ENCODE peak calls at places on chromosomes 1 and 21, in seven cellular contexts. One of them, this sample, is unnamed.
A peak's percentile ranks its signal among the peaks of the same experiment; 100 is the strongest.

GRCh38 chr1:210650403-210650802 is 321.7 kb downstream of the HHAT start:
- DNase-seq in SW480: no peak
- DNase-seq in Calu3: no peak
- DNase-seq in stimulated activated CD8-positive, alpha-beta memory T cell treated with anti-CD3 and anti-CD28 coated beads, Interleukin-15, amount 100 ng/mL, for 4 hours: no peak
- DNase-seq in astrocyte of the spinal cord: no peak
- DNase-seq in left ventricle myocardium inferior: no peak
- DNase-seq in stimulated activated naive CD8-positive, alpha-beta T cell treated with anti-CD3 and anti-CD28 coated beads, Interleukin-15, amount 100 ng/mL, for 72 hours: no peak
- DNase-seq in this sample: no peak

GRCh38 chr1:54254055-54254454 is 54.1 kb downstream of the MRPL37 start:
- DNase-seq in SW480: peak; percentile 68
- DNase-seq in Calu3: no peak
- DNase-seq in stimulated activated CD8-positive, alpha-beta memory T cell treated with anti-CD3 and anti-CD28 coated beads, Interleukin-15, amount 100 ng/mL, for 4 hours: no peak
- DNase-seq in astrocyte of the spinal cord: peak; percentile 66
- DNase-seq in left ventricle myocardium inferior: no peak
- DNase-seq in stimulated activated naive CD8-positive, alpha-beta T cell treated with anti-CD3 and anti-CD28 coated beads, Interleukin-15, amount 100 ng/mL, for 72 hours: no peak
- DNase-seq in this sample: no peak

GRCh38 chr1:32014937-32015363 is 1.3 kb downstream of the KHDRBS1 start:
- DNase-seq in SW480: no peak
- DNase-seq in Calu3: no peak
- DNase-seq in stimulated activated CD8-positive, alpha-beta memory T cell treated with anti-CD3 and anti-CD28 coated beads, Interleukin-15, amount 100 ng/mL, for 4 hours: no peak
- DNase-seq in astrocyte of the spinal cord: no peak
- DNase-seq in left ventricle myocardium inferior: no peak
- DNase-seq in stimulated activated naive CD8-positive, alpha-beta T cell treated with anti-CD3 and anti-CD28 coated beads, Interleukin-15, amount 100 ng/mL, for 72 hours: peak; percentile 25
- DNase-seq in this sample: no peak

GRCh38 chr1:61434276-61434675 is 290.7 kb downstream of the TM2D1 start:
- DNase-seq in SW480: no peak
- DNase-seq in Calu3: peak; percentile 32
- DNase-seq in stimulated activated CD8-positive, alpha-beta memory T cell treated with anti-CD3 and anti-CD28 coated beads, Interleukin-15, amount 100 ng/mL, for 4 hours: no peak
- DNase-seq in astrocyte of the spinal cord: no peak
- DNase-seq in left ventricle myocardium inferior: no peak
- DNase-seq in stimulated activated naive CD8-positive, alpha-beta T cell treated with anti-CD3 and anti-CD28 coated beads, Interleukin-15, amount 100 ng/mL, for 72 hours: no peak
- DNase-seq in this sample: no peak

GRCh38 chr21:28856588-28857250 is 136.0 kb downstream of the LTN1 start:
- DNase-seq in SW480: no peak
- DNase-seq in Calu3: no peak
- DNase-seq in stimulated activated CD8-positive, alpha-beta memory T cell treated with anti-CD3 and anti-CD28 coated beads, Interleukin-15, amount 100 ng/mL, for 4 hours: no peak
- DNase-seq in astrocyte of the spinal cord: no peak
- DNase-seq in left ventricle myocardium inferior: no peak
- DNase-seq in stimulated activated naive CD8-positive, alpha-beta T cell treated with anti-CD3 and anti-CD28 coated beads, Interleukin-15, amount 100 ng/mL, for 72 hours: no peak
- DNase-seq in this sample: no peak

GRCh38 chr1:208525417-208525816 is 281.2 kb upstream of the PLXNA2 start:
- DNase-seq in SW480: no peak
- DNase-seq in Calu3: no peak
- DNase-seq in stimulated activated CD8-positive, alpha-beta memory T cell treated with anti-CD3 and anti-CD28 coated beads, Interleukin-15, amount 100 ng/mL, for 4 hours: no peak
- DNase-seq in astrocyte of the spinal cord: no peak
- DNase-seq in left ventricle myocardium inferior: no peak
- DNase-seq in stimulated activated naive CD8-positive, alpha-beta T cell treated with anti-CD3 and anti-CD28 coated beads, Interleukin-15, amount 100 ng/mL, for 72 hours: no peak
- DNase-seq in this sample: no peak

GRCh38 chr1:199688133-199688676 is 339.3 kb upstream of the NR5A2 start:
- DNase-seq in SW480: no peak
- DNase-seq in Calu3: no peak
- DNase-seq in stimulated activated CD8-positive, alpha-beta memory T cell treated with anti-CD3 and anti-CD28 coated beads, Interleukin-15, amount 100 ng/mL, for 4 hours: no peak
- DNase-seq in astrocyte of the spinal cord: no peak
- DNase-seq in left ventricle myocardium inferior: no peak
- DNase-seq in stimulated activated naive CD8-positive, alpha-beta T cell treated with anti-CD3 and anti-CD28 coated beads, Interleukin-15, amount 100 ng/mL, for 72 hours: no peak
- DNase-seq in this sample: no peak

GRCh38 chr1:18537386-18538306 is 56.9 kb downstream of the KLHDC7A start:
- DNase-seq in SW480: no peak
- DNase-seq in Calu3: no peak
- DNase-seq in stimulated activated CD8-positive, alpha-beta memory T cell treated with anti-CD3 and anti-CD28 coated beads, Interleukin-15, amount 100 ng/mL, for 4 hours: no peak
- DNase-seq in astrocyte of the spinal cord: no peak
- DNase-seq in left ventricle myocardium inferior: no peak
- DNase-seq in stimulated activated naive CD8-positive, alpha-beta T cell treated with anti-CD3 and anti-CD28 coated beads, Interleukin-15, amount 100 ng/mL, for 72 hours: no peak
- DNase-seq in this sample: no peak

GRCh38 chr1:21659099-21659923 is 9.8 kb downstream of the RAP1GAP start:
- DNase-seq in SW480: peak; percentile 54
- DNase-seq in Calu3: peak; percentile 80
- DNase-seq in stimulated activated CD8-positive, alpha-beta memory T cell treated with anti-CD3 and anti-CD28 coated beads, Interleukin-15, amount 100 ng/mL, for 4 hours: peak; percentile 39
- DNase-seq in astrocyte of the spinal cord: peak; percentile 56
- DNase-seq in left ventricle myocardium inferior: peak; percentile 70
- DNase-seq in stimulated activated naive CD8-positive, alpha-beta T cell treated with anti-CD3 and anti-CD28 coated beads, Interleukin-15, amount 100 ng/mL, for 72 hours: peak; percentile 86
- DNase-seq in this sample: peak; percentile 82

GRCh38 chr1:192626366-192627179 is 9.4 kb upstream of the RGS13 start:
- DNase-seq in SW480: no peak
- DNase-seq in Calu3: peak; percentile 5
- DNase-seq in stimulated activated CD8-positive, alpha-beta memory T cell treated with anti-CD3 and anti-CD28 coated beads, Interleukin-15, amount 100 ng/mL, for 4 hours: no peak
- DNase-seq in astrocyte of the spinal cord: no peak
- DNase-seq in left ventricle myocardium inferior: no peak
- DNase-seq in stimulated activated naive CD8-positive, alpha-beta T cell treated with anti-CD3 and anti-CD28 coated beads, Interleukin-15, amount 100 ng/mL, for 72 hours: no peak
- DNase-seq in this sample: no peak

GRCh38 chr1:8373547-8374270 is 55.8 kb downstream of the SLC45A1 start:
- DNase-seq in SW480: no peak
- DNase-seq in Calu3: no peak
- DNase-seq in stimulated activated CD8-positive, alpha-beta memory T cell treated with anti-CD3 and anti-CD28 coated beads, Interleukin-15, amount 100 ng/mL, for 4 hours: no peak
- DNase-seq in astrocyte of the spinal cord: peak; percentile 83
- DNase-seq in left ventricle myocardium inferior: peak; percentile 77
- DNase-seq in stimulated activated naive CD8-positive, alpha-beta T cell treated with anti-CD3 and anti-CD28 coated beads, Interleukin-15, amount 100 ng/mL, for 72 hours: no peak
- DNase-seq in this sample: peak; percentile 74

GRCh38 chr1:202283379-202283844 is 58.3 kb downstream of the UBE2T start:
- DNase-seq in SW480: peak; percentile 96
- DNase-seq in Calu3: no peak
- DNase-seq in stimulated activated CD8-positive, alpha-beta memory T cell treated with anti-CD3 and anti-CD28 coated beads, Interleukin-15, amount 100 ng/mL, for 4 hours: no peak
- DNase-seq in astrocyte of the spinal cord: peak; percentile 89
- DNase-seq in left ventricle myocardium inferior: no peak
- DNase-seq in stimulated activated naive CD8-positive, alpha-beta T cell treated with anti-CD3 and anti-CD28 coated beads, Interleukin-15, amount 100 ng/mL, for 72 hours: no peak
- DNase-seq in this sample: no peak

GRCh38 chr1:44239337-44239960 is 26.2 kb downstream of the DMAP1 start:
- DNase-seq in SW480: no peak
- DNase-seq in Calu3: no peak
- DNase-seq in stimulated activated CD8-positive, alpha-beta memory T cell treated with anti-CD3 and anti-CD28 coated beads, Interleukin-15, amount 100 ng/mL, for 4 hours: no peak
- DNase-seq in astrocyte of the spinal cord: peak; percentile 40
- DNase-seq in left ventricle myocardium inferior: no peak
- DNase-seq in stimulated activated naive CD8-positive, alpha-beta T cell treated with anti-CD3 and anti-CD28 coated beads, Interleukin-15, amount 100 ng/mL, for 72 hours: no peak
- DNase-seq in this sample: no peak

GRCh38 chr1:110059133-110059863 is 11.2 kb downstream of the ALX3 start:
- DNase-seq in SW480: no peak
- DNase-seq in Calu3: no peak
- DNase-seq in stimulated activated CD8-positive, alpha-beta memory T cell treated with anti-CD3 and anti-CD28 coated beads, Interleukin-15, amount 100 ng/mL, for 4 hours: no peak
- DNase-seq in astrocyte of the spinal cord: no peak
- DNase-seq in left ventricle myocardium inferior: no peak
- DNase-seq in stimulated activated naive CD8-positive, alpha-beta T cell treated with anti-CD3 and anti-CD28 coated beads, Interleukin-15, amount 100 ng/mL, for 72 hours: no peak
- DNase-seq in this sample: no peak

GRCh38 chr1:169364948-169365347 is 2.6 kb downstream of the NME7 start:
- DNase-seq in SW480: no peak
- DNase-seq in Calu3: no peak
- DNase-seq in stimulated activated CD8-positive, alpha-beta memory T cell treated with anti-CD3 and anti-CD28 coated beads, Interleukin-15, amount 100 ng/mL, for 4 hours: no peak
- DNase-seq in astrocyte of the spinal cord: no peak
- DNase-seq in left ventricle myocardium inferior: no peak
- DNase-seq in stimulated activated naive CD8-positive, alpha-beta T cell treated with anti-CD3 and anti-CD28 coated beads, Interleukin-15, amount 100 ng/mL, for 72 hours: no peak
- DNase-seq in this sample: no peak

GRCh38 chr1:79982218-79982617 is 975.7 kb upstream of the ADGRL4 start:
- DNase-seq in SW480: no peak
- DNase-seq in Calu3: no peak
- DNase-seq in stimulated activated CD8-positive, alpha-beta memory T cell treated with anti-CD3 and anti-CD28 coated beads, Interleukin-15, amount 100 ng/mL, for 4 hours: no peak
- DNase-seq in astrocyte of the spinal cord: peak; percentile 73
- DNase-seq in left ventricle myocardium inferior: peak; percentile 83
- DNase-seq in stimulated activated naive CD8-positive, alpha-beta T cell treated with anti-CD3 and anti-CD28 coated beads, Interleukin-15, amount 100 ng/mL, for 72 hours: no peak
- DNase-seq in this sample: peak; percentile 70

This sample was measured in mucosa of gallbladder.